ENCODE peak calls at places on chromosomes 5 and 9, in six cellular contexts. One of them, this sample, is unnamed.

GRCh38 chr9:121915304-121915625 is 177.8 kb downstream of the TTLL11 start:
- DNase-seq in A549: no peak
- DNase-seq in heart left ventricle: no peak
- DNase-seq in H1: no peak
- DNase-seq in tibial nerve: no peak
- DNase-seq in SJSA1: no peak
- DNase-seq in this sample: no peak

GRCh38 chr9:82988488-82988887 is 74.5 kb downstream of the RASEF start:
- DNase-seq in A549: no peak
- DNase-seq in heart left ventricle: no peak
- DNase-seq in H1: peak; percentile 10
- DNase-seq in tibial nerve: no peak
- DNase-seq in SJSA1: no peak
- DNase-seq in this sample: no peak

GRCh38 chr5:969421-969839 is 39.2 kb upstream of the NKD2 start:
- DNase-seq in A549: no peak
- DNase-seq in heart left ventricle: peak; percentile 60
- DNase-seq in H1: no peak
- DNase-seq in tibial nerve: no peak
- DNase-seq in SJSA1: no peak
- DNase-seq in this sample: no peak

GRCh38 chr9:94649100-94649855 is 10.0 kb upstream of the FBP1 start:
- DNase-seq in A549: peak; percentile 55
- DNase-seq in heart left ventricle: no peak
- DNase-seq in H1: no peak
- DNase-seq in tibial nerve: no peak
- DNase-seq in SJSA1: peak; percentile 53
- DNase-seq in this sample: no peak

GRCh38 chr5:60387041-60387440 is 312.9 kb downstream of the DEPDC1B start:
- DNase-seq in A549: peak; percentile 38
- DNase-seq in heart left ventricle: no peak
- DNase-seq in H1: no peak
- DNase-seq in tibial nerve: no peak
- DNase-seq in SJSA1: no peak
- DNase-seq in this sample: no peak

GRCh38 chr5:56481998-56482698 is 249.0 kb upstream of the ANKRD55 start:
- DNase-seq in A549: no peak
- DNase-seq in heart left ventricle: no peak
- DNase-seq in H1: no peak
- DNase-seq in tibial nerve: no peak
- DNase-seq in SJSA1: no peak
- DNase-seq in this sample: no peak

GRCh38 chr9:20028849-20029231 is 240.0 kb upstream of the SLC24A2 start:
- DNase-seq in A549: no peak
- DNase-seq in heart left ventricle: no peak
- DNase-seq in H1: no peak
- DNase-seq in tibial nerve: no peak
- DNase-seq in SJSA1: no peak
- DNase-seq in this sample: no peak

GRCh38 chr5:138179277-138179857 is 455 bp downstream of the KIF20A start:
- DNase-seq in A549: peak; percentile 6
- DNase-seq in heart left ventricle: no peak
- DNase-seq in H1: no peak
- DNase-seq in tibial nerve: no peak
- DNase-seq in SJSA1: no peak
- DNase-seq in this sample: no peak

GRCh38 chr9:128552153-128552743 is at the start of gene SPTAN1:
- DNase-seq in A549: peak; percentile 87
- DNase-seq in heart left ventricle: peak; percentile 96
- DNase-seq in H1: peak; percentile 75
- DNase-seq in tibial nerve: peak; percentile 85
- DNase-seq in SJSA1: peak; percentile 92
- DNase-seq in this sample: peak; percentile 80

GRCh38 chr5:171365351-171365750 is 22.3 kb upstream of the NPM1 start:
- DNase-seq in A549: peak; percentile 23
- DNase-seq in heart left ventricle: no peak
- DNase-seq in H1: no peak
- DNase-seq in tibial nerve: no peak
- DNase-seq in SJSA1: no peak
- DNase-seq in this sample: no peak

GRCh38 chr9:33082538-33083326 is 6.3 kb upstream of the SMU1 start:
- DNase-seq in A549: no peak
- DNase-seq in heart left ventricle: no peak
- DNase-seq in H1: no peak
- DNase-seq in tibial nerve: no peak
- DNase-seq in SJSA1: no peak
- DNase-seq in this sample: no peak

GRCh38 chr9:134296301-134297081 is 29.8 kb upstream of the RXRA start:
- DNase-seq in A549: no peak
- DNase-seq in heart left ventricle: peak; percentile 44
- DNase-seq in H1: no peak
- DNase-seq in tibial nerve: no peak
- DNase-seq in SJSA1: no peak
- DNase-seq in this sample: no peak

GRCh38 chr9:124661184-124661755 is 109.8 kb downstream of the NR6A1 start:
- DNase-seq in A549: no peak
- DNase-seq in heart left ventricle: no peak
- DNase-seq in H1: no peak
- DNase-seq in tibial nerve: no peak
- DNase-seq in SJSA1: no peak
- DNase-seq in this sample: no peak

GRCh38 chr5:100505984-100506670 is 29.0 kb upstream of the FAM174A start:
- DNase-seq in A549: peak; percentile 54
- DNase-seq in heart left ventricle: no peak
- DNase-seq in H1: no peak
- DNase-seq in tibial nerve: no peak
- DNase-seq in SJSA1: no peak
- DNase-seq in this sample: no peak

GRCh38 chr9:920927-921326 is 55.5 kb upstream of the DMRT3 start:
- DNase-seq in A549: no peak
- DNase-seq in heart left ventricle: no peak
- DNase-seq in H1: no peak
- DNase-seq in tibial nerve: no peak
- DNase-seq in SJSA1: no peak
- DNase-seq in this sample: no peak

GRCh38 chr9:108104991-108105390 is 615.4 kb upstream of the KLF4 start:
- DNase-seq in A549: no peak
- DNase-seq in heart left ventricle: no peak
- DNase-seq in H1: no peak
- DNase-seq in tibial nerve: no peak
- DNase-seq in SJSA1: no peak
- DNase-seq in this sample: no peak

GRCh38 chr5:136810198-136810823 is 445.0 kb upstream of the TRPC7 start:
- DNase-seq in A549: no peak
- DNase-seq in heart left ventricle: no peak
- DNase-seq in H1: no peak
- DNase-seq in tibial nerve: no peak
- DNase-seq in SJSA1: no peak
- DNase-seq in this sample: no peak

GRCh38 chr9:98074119-98074990 is 17.8 kb downstream of the NANS start:
- DNase-seq in A549: peak; percentile 55
- DNase-seq in heart left ventricle: peak; percentile 70
- DNase-seq in H1: no peak
- DNase-seq in tibial nerve: peak; percentile 50
- DNase-seq in SJSA1: peak; percentile 65
- DNase-seq in this sample: peak; percentile 23

GRCh38 chr9:34372598-34373011 is 4.1 kb downstream of the MYORG start:
- DNase-seq in A549: no peak
- DNase-seq in heart left ventricle: no peak
- DNase-seq in H1: no peak
- DNase-seq in tibial nerve: no peak
- DNase-seq in SJSA1: no peak
- DNase-seq in this sample: no peak

GRCh38 chr9:130172858-130173461 is 756 bp downstream of the NCS1 start:
- DNase-seq in A549: no peak
- DNase-seq in heart left ventricle: no peak
- DNase-seq in H1: no peak
- DNase-seq in tibial nerve: no peak
- DNase-seq in SJSA1: peak; percentile 44
- DNase-seq in this sample: peak; percentile 37

GRCh38 chr5:172336264-172336663 is 52.7 kb upstream of the UBTD2 start:
- DNase-seq in A549: no peak
- DNase-seq in heart left ventricle: no peak
- DNase-seq in H1: no peak
- DNase-seq in tibial nerve: no peak
- DNase-seq in SJSA1: no peak
- DNase-seq in this sample: no peak

GRCh38 chr5:38237681-38238080 is 20.7 kb upstream of the EGFLAM start:
- DNase-seq in A549: no peak
- DNase-seq in heart left ventricle: no peak
- DNase-seq in H1: no peak
- DNase-seq in tibial nerve: no peak
- DNase-seq in SJSA1: no peak
- DNase-seq in this sample: no peak

GRCh38 chr9:106956971-106957370 is 94.0 kb downstream of the ZNF462 start:
- DNase-seq in A549: no peak
- DNase-seq in heart left ventricle: no peak
- DNase-seq in H1: no peak
- DNase-seq in tibial nerve: no peak
- DNase-seq in SJSA1: no peak
- DNase-seq in this sample: no peak

GRCh38 chr9:81848472-81848871 is 79.8 kb upstream of the SPATA31D4 start:
- DNase-seq in A549: no peak
- DNase-seq in heart left ventricle: no peak
- DNase-seq in H1: no peak
- DNase-seq in tibial nerve: no peak
- DNase-seq in SJSA1: peak; percentile 44
- DNase-seq in this sample: no peak

GRCh38 chr9:68964102-68964541 is 49.8 kb downstream of the PRKACG start:
- DNase-seq in A549: no peak
- DNase-seq in heart left ventricle: no peak
- DNase-seq in H1: no peak
- DNase-seq in tibial nerve: no peak
- DNase-seq in SJSA1: no peak
- DNase-seq in this sample: no peak
- H3K27ac ChIP-seq in A549: no peak overlapping the region
- H3K27ac ChIP-seq in heart left ventricle: peak overlapping the region; percentile 46
- H3K27ac ChIP-seq in H1: no peak overlapping the region
- H3K27ac ChIP-seq in tibial nerve: peak overlapping the region; percentile 40
- H3K27ac ChIP-seq in SJSA1: no peak overlapping the region
- H3K27ac ChIP-seq in this sample: no peak overlapping the region

DNA sequence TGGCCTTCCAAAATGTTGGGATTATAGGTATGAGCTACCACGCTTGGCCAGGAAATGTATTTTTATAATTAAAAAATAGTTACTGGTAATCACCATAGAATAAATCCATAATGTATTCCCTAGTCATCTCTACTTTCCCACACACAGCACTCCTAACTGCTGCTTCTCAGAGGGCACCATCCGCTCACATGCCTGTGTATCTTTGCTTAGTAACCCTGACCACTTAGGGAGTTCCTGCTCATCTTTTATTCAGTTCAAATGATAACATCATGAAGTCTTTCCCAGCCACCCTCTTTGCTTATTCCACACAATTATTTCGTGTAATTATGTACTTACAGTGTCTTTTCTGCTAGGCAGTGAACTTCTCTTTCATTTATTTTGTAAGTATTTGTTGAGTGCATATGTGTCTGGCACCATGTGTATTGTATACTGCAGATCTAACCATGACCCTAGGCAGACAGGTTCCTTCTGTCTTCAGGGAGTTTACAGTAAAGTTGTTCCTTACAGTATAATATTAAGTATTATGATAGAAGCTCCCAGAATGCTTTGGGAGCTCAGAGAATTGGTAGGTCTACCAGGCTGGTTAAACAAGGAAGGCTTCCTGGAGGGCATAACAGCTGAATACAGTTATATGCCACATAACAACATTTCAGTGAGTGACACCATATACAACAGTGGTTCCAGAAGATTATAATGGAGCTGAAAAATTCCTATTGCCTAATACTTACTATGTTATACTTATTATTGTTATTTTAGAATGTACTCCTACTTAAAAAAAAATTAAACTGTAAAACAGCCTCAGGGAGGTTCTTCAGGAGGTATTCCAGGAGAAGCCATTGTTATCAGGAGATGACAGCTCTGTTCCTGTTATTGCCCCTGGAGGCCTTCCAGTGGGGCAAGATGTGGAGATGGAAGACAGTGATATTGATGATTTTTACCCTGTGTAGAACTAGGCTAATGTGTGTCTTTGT is 39.2 kb downstream of the DCAF10 start:
- DNase-seq in A549: no peak
- DNase-seq in heart left ventricle: no peak
- DNase-seq in H1: no peak
- DNase-seq in tibial nerve: no peak
- DNase-seq in SJSA1: no peak
- DNase-seq in this sample: no peak
- H3K27ac ChIP-seq in A549: no peak overlapping the region
- H3K27ac ChIP-seq in heart left ventricle: no peak overlapping the region
- H3K27ac ChIP-seq in H1: no peak overlapping the region
- H3K27ac ChIP-seq in tibial nerve: no peak overlapping the region
- H3K27ac ChIP-seq in SJSA1: no peak overlapping the region
- H3K27ac ChIP-seq in this sample: no peak overlapping the region

DNA sequence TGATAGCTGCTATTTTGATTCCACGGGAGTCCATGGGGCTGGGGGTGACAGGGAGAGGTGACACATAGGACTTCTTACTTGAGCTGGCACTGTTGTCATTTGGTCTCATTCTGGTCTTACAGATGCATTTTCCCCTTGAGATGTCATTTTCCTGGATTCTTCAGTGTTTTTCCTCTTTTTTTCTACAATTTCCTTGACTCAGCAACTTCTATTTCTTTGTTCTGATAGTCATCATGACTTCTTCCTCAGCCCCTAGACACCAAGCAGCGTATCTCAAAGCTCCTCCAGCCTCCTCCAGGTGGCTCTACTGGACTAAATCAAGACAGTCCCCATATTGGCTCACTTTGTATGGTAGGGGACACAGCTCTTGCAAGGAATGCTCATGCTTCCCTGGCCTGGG is 16.5 kb downstream of the LVRN start:
- DNase-seq in A549: no peak
- DNase-seq in heart left ventricle: no peak
- DNase-seq in H1: no peak
- DNase-seq in tibial nerve: no peak
- DNase-seq in SJSA1: peak; percentile 21
- DNase-seq in this sample: no peak
- H3K27ac ChIP-seq in A549: no peak overlapping the region
- H3K27ac ChIP-seq in heart left ventricle: no peak overlapping the region
- H3K27ac ChIP-seq in H1: no peak overlapping the region
- H3K27ac ChIP-seq in tibial nerve: no peak overlapping the region
- H3K27ac ChIP-seq in SJSA1: peak overlapping the region; percentile 75
- H3K27ac ChIP-seq in this sample: no peak overlapping the region

DNA sequence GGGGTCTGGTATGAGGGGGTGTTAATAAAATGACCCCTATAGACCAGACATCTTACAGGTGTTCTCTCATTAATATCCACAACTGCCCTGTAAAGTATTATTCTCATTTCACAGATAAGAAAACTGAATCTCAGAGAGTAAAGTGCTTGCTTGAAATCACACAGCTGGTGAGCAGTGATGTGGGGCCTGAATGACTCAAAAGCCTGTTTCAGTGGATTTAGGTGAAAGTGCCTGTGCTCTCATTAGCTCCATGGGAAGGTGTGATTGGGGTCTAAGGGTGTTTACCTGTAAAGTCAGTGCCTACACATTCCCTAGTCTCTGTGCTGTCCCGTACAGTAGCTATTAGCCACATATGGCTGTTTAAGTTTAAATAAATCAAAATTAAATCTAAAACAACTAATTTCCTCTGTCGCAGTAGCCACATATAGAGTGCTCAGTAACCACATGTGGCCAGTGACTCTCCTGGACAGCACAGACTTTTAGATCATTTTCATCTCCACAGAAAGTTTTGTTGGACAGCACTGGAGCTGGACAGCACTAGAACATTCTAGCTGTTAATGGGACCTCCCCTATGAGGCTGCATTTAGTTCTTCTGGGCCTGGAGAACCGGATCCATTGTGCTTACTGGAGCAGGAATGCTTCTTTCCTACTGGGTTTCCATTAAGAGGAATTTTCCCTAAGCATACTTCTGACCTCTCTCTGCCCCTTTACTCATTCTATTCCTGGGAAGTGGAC is 52.5 kb upstream of the SEMA6A start:
- DNase-seq in A549: no peak
- DNase-seq in heart left ventricle: no peak
- DNase-seq in H1: no peak
- DNase-seq in tibial nerve: no peak
- DNase-seq in SJSA1: no peak
- DNase-seq in this sample: no peak
- H3K27ac ChIP-seq in A549: no peak overlapping the region
- H3K27ac ChIP-seq in heart left ventricle: peak overlapping the region; percentile 31
- H3K27ac ChIP-seq in H1: no peak overlapping the region
- H3K27ac ChIP-seq in tibial nerve: peak overlapping the region; percentile 41
- H3K27ac ChIP-seq in SJSA1: no peak overlapping the region
- H3K27ac ChIP-seq in this sample: peak overlapping the region; percentile 81

This sample was measured in caudate nucleus.